ENCODE peak calls at places on chromosome 15, in ten cellular contexts. M, E, R, Y, X, C, L, K, Z and A are unnamed samples.

GRCh38 chr15:51721199-51721960 is 16.1 kb downstream of the LYSMD2 start:
- DNase-seq in M (no peak), E (no peak), R (no peak), Y (no peak), X (no peak), C (no peak), L (no peak), K (no peak), Z (no peak), A (no peak)

GRCh38 chr15:92268900-92269299 is 124.8 kb upstream of the ST8SIA2 start:
- DNase-seq in M (no peak), E (no peak), R (peak), Y (no peak), X (no peak), C (no peak), L (no peak), K (no peak), Z (no peak), A (peak)

GRCh38 chr15:58139631-58140522 is 1.7 kb downstream of the AQP9 start:
- DNase-seq in M (no peak), E (no peak), R (no peak), Y (no peak), X (no peak), C (no peak), L (no peak), K (no peak), Z (no peak), A (no peak)

GRCh38 chr15:65619636-65620290 is 2.0 kb upstream of the SLC24A1 start:
- DNase-seq in M (no peak), E (no peak), R (no peak), Y (no peak), X (no peak), C (no peak), L (no peak), K (no peak), Z (no peak), A (no peak)

GRCh38 chr15:85399627-85400026 is 19.2 kb downstream of the AKAP13 start:
- DNase-seq in M (no peak), E (no peak), R (no peak), Y (no peak), X (no peak), C (no peak), L (no peak), K (no peak), Z (no peak), A (no peak)

GRCh38 chr15:59485036-59485435 is 47.0 kb downstream of the FAM81A start:
- DNase-seq in M (no peak), E (no peak), R (no peak), Y (no peak), X (no peak), C (no peak), L (no peak), K (no peak), Z (no peak), A (no peak)

GRCh38 chr15:99103279-99103678 is 1.6 kb upstream of the SYNM start:
- DNase-seq in M (no peak), E (peak), R (no peak), Y (no peak), X (no peak), C (no peak), L (no peak), K (no peak), Z (no peak), A (no peak)

GRCh38 chr15:59941612-59942011 is 62.5 kb upstream of the FOXB1 start:
- DNase-seq in M (no peak), E (no peak), R (no peak), Y (no peak), X (no peak), C (no peak), L (no peak), K (no peak), Z (no peak), A (no peak)

GRCh38 chr15:70597056-70597603 is 166.2 kb downstream of the UACA start:
- DNase-seq in M (no peak), E (peak), R (no peak), Y (no peak), X (no peak), C (no peak), L (no peak), K (no peak), Z (no peak), A (no peak)

GRCh38 chr15:51803961-51804360 is 25.5 kb upstream of the TMOD3 start:
- DNase-seq in M (no peak), E (no peak), R (no peak), Y (no peak), X (no peak), C (no peak), L (no peak), K (no peak), Z (no peak), A (no peak)

DNA sequence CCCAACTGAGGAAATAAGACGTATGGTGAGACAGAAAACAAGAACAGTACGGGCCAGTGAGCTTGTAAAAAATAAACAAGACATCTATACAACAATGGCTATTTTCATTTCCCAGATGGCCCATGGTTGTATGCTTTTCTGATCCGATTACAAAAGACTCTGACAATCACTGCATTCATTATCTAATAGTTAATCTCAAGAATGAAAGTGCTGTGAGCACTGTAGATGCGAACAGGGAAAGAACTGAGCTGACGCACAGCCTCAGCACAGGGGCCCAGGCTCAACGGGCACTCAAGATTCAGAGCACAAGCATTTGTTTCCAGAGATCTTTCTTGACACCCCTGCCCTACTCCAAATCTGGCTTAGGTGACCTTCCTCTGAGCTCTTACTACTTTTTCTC is 6.9 kb downstream of the MTMR10 start:
- DNase-seq in M (no peak), E (no peak), R (no peak), Y (no peak), X (no peak), C (no peak), L (no peak), K (no peak), Z (no peak), A (peak)
- H3K27ac ChIP-seq in M (peak), E (peak), R (no peak), Y (no peak), X (peak), C (peak), L (no peak), K (no peak), Z (peak), A (peak)

GRCh38 chr15:39312984-39313383 is 267.9 kb upstream of the THBS1 start:
- DNase-seq in M (no peak), E (no peak), R (peak), Y (peak), X (no peak), C (no peak), L (peak), K (no peak), Z (no peak), A (peak)

GRCh38 chr15:39313467-39313866 is 267.4 kb upstream of the THBS1 start:
- DNase-seq in M (no peak), E (no peak), R (no peak), Y (no peak), X (no peak), C (no peak), L (no peak), K (no peak), Z (no peak), A (no peak)

GRCh38 chr15:39310633-39311032 is 270.2 kb upstream of the THBS1 start:
- DNase-seq in M (no peak), E (no peak), R (no peak), Y (no peak), X (no peak), C (no peak), L (no peak), K (no peak), Z (no peak), A (no peak)

GRCh38 chr15:39315200-39315599 is 265.7 kb upstream of the THBS1 start:
- DNase-seq in M (no peak), E (no peak), R (no peak), Y (no peak), X (no peak), C (no peak), L (no peak), K (no peak), Z (no peak), A (no peak)

DNA sequence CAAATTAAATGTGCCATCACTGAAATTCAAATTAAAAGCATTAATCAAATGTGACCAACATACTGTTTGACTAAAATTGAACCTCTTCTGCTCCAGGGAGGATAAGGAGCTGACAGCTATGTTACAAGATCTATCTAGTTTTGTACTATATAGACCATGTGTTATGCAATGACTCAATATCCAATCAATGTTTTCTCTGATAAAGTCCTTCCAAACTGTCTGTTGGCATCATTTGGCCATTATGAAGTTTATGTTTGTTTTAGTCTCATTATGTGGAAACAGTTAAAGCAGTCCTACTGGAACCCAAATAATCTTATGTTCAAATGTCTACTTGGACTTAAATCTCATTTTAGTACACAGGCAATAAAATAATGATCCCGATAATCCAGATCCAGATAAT is 267.0 kb upstream of the THBS1 start:
- DNase-seq in M (no peak), E (no peak), R (no peak), Y (no peak), X (no peak), C (no peak), L (no peak), K (no peak), Z (no peak), A (no peak)
- H3K27ac ChIP-seq in M (no peak), E (no peak), R (no peak), Y (no peak), X (no peak), C (no peak), L (no peak), K (no peak), Z (no peak), A (no peak)

GRCh38 chr15:78460737-78461136 is 22.7 kb downstream of the IREB2 start:
- DNase-seq in M (no peak), E (no peak), R (no peak), Y (no peak), X (no peak), C (no peak), L (no peak), K (no peak), Z (no peak), A (no peak)
- H3K27ac ChIP-seq in M (no peak), E (no peak), R (peak), Y (no peak), X (no peak), C (no peak), L (peak), K (no peak), Z (no peak), A (no peak)

GRCh38 chr15:38128389-38128788 is 124.2 kb upstream of the SPRED1 start:
- DNase-seq in M (no peak), E (no peak), R (no peak), Y (no peak), X (no peak), C (peak), L (peak), K (no peak), Z (no peak), A (no peak)
- H3K27ac ChIP-seq in M (no peak), E (no peak), R (no peak), Y (no peak), X (no peak), C (no peak), L (peak), K (no peak), Z (no peak), A (no peak)

DNA sequence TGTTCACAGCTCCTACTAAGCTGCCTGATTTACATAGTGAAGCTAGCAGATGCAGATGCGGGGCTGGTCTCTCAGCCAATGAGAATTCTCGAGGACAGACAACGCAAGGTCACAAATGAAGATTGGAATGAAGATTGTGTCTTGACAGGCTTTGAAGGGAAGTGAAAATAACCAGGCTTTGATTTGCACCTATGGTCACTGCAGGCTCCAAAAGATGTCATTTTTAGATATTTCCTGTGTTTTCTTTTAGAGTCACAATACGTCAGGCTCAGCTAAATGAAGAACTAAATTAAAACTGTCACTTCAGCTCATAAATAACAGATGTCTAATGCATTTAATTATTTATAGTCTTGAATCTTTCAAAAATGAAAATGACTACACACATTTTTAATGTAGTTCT is 99.4 kb downstream of the SQOR start:
- DNase-seq in M (no peak), E (no peak), R (no peak), Y (no peak), X (no peak), C (no peak), L (no peak), K (no peak), Z (no peak), A (no peak)
- H3K27ac ChIP-seq in M (no peak), E (no peak), R (no peak), Y (no peak), X (no peak), C (no peak), L (no peak), K (no peak), Z (no peak), A (no peak)

GRCh38 chr15:20644896-20645295 is 103.3 kb upstream of the GOLGA6L6 start:
- DNase-seq in M (no peak), E (no peak), R (no peak), Y (no peak), X (no peak), C (no peak), L (no peak), K (no peak), Z (no peak), A (no peak)

GRCh38 chr15:20642054-20642767 is 100.6 kb upstream of the GOLGA6L6 start:
- DNase-seq in M (no peak), E (no peak), R (no peak), Y (no peak), X (no peak), C (no peak), L (no peak), K (no peak), Z (no peak), A (no peak)

GRCh38 chr15:20645956-20646355 is 104.4 kb upstream of the GOLGA6L6 start:
- DNase-seq in M (no peak), E (peak), R (no peak), Y (no peak), X (no peak), C (no peak), L (no peak), K (no peak), Z (no peak), A (no peak)

GRCh38 chr15:20644026-20644425 is 102.4 kb upstream of the GOLGA6L6 start:
- DNase-seq in M (no peak), E (no peak), R (no peak), Y (no peak), X (no peak), C (no peak), L (no peak), K (no peak), Z (no peak), A (no peak)

GRCh38 chr15:20643024-20643770 is 101.6 kb upstream of the GOLGA6L6 start:
- DNase-seq in M (no peak), E (no peak), R (no peak), Y (no peak), X (no peak), C (no peak), L (no peak), K (no peak), Z (no peak), A (no peak)
- H3K27ac ChIP-seq in M (no peak), E (no peak), R (no peak), Y (no peak), X (no peak), C (no peak), L (no peak), K (no peak), Z (no peak), A (no peak)

GRCh38 chr15:78317145-78317836 is 17.9 kb upstream of the SKIC8 start:
- DNase-seq in M (no peak), E (no peak), R (no peak), Y (no peak), X (no peak), C (peak), L (no peak), K (no peak), Z (no peak), A (peak)
- H3K27ac ChIP-seq in M (no peak), E (no peak), R (no peak), Y (no peak), X (no peak), C (no peak), L (no peak), K (no peak), Z (no peak), A (peak)

DNA sequence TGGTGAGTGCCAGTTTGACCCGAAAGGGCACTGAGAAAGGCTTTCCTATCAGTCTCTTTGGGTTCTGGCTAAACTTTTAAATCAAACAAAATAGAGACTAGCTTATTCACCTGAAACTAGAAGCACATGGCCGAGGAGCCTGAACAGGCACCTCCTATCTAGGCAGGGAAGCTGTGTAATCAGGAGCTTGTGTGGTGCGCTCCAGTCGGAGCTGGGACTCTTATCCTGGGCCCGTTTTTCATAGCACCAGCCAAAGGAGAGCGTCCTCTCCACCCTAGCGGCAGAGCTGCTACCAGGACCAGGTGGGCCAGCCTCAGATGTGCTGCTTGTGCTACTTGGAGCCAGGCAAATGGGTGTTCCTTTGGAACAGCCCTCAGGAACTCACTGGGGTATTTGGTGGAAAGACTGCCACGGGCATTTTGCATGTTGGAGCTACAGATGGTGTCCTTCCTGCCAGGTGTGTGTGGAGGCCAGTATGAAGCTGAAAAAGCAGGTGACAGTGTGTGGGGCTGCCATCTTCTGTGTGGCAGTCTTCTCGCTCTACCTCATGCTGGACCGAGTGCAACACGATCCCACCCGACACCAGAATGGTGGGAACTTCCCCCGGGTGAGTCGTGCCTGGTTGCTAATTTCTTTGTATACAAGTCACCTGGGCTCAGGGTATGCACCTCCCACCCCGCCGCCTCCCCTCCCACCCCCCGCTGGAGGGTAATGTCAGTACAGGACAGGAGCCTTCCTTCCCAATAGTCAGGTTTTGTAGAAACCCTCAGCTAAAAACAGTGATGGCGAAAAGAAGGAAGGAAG is 833 bp downstream of the MAN2A2 start:
- DNase-seq in M (no peak), E (no peak), R (peak), Y (peak), X (no peak), C (peak), L (peak), K (no peak), Z (no peak), A (peak)
- H3K27ac ChIP-seq in M (peak), E (peak), R (no peak), Y (peak), X (peak), C (no peak), L (peak), K (no peak), Z (peak), A (no peak)

DNA sequence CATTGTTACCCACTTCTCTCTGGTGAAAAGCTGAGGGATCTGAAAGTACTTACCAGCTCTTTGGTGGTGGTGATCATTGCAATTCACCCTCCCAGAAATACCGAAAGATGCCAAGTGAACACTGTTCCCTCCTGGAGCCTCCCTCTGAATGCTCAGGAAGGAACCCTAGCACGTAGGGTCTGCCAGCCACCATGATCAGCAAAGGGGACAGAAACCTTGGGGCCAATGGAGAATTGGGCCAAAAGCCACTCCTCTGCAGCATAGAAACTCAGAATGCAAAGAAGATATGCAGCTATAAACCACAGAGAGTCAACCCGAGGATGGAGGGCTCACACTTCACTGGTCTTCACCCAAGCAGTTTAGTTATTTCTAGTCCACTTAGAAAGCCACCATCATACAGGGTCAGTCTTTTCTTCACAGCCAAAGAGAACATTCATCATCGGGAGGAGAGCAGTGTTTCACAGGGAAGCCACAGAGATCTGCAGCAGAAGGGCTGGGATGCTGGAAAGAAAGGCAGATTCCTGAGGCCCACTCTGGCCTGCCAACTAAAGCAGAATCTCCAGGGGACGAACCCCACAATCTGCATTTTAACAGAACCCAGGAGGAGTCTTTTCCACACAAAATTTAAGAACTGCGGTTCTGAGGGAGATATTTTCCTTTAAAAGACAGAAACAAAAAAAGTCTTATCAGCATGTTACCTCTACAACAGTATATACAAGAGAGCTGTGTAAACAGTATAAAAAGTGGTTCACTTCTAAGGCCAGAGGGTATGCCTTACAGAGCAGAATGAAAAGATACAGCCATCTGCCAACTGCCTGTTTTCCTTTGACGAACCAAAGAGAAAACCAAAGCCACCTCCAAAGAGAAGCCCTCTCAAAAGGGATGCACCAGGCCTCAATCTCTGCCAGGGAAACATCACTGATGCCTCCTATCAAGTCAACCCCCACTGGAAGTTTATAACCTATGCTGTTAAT is 11.3 kb downstream of the TBC1D2B start:
- DNase-seq in M (no peak), E (no peak), R (no peak), Y (no peak), X (no peak), C (peak), L (no peak), K (no peak), Z (peak), A (no peak)
- H3K27ac ChIP-seq in M (peak), E (peak), R (peak), Y (no peak), X (peak), C (peak), L (peak), K (peak), Z (peak), A (no peak)